ENCODE peak calls at places on chromosomes 16 and 17, in five cellular contexts. A is DMS 273 treated with DMSO at 0.1 percent for 48 hours, Z is anterior cingulate cortex, X is D341Med, W is pancreas. E is an unnamed sample.

GRCh38 chr17:73104450-73104849 is 12.0 kb upstream of the SLC39A11 start:
- DNase-seq in A (no peak), X (peak; percentile 68), Z (no peak), W (no peak), E (no peak)

GRCh38 chr17:75722076-75722475 is 817 bp downstream of the ITGB4 start:
- DNase-seq in Z (no peak), X (no peak), A (no peak), W (no peak), E (no peak)

GRCh38 chr16:80317132-80318098 is 223.4 kb upstream of the DYNLRB2 start:
- DNase-seq in Z (no peak), A (no peak), W (no peak), X (no peak), E (no peak)

GRCh38 chr16:48300391-48300856 is 53.1 kb upstream of the ABCC11 start:
- DNase-seq in W (no peak), X (no peak), A (no peak), Z (no peak), E (peak; percentile 46)

GRCh38 chr17:59372138-59372751 is 40.8 kb downstream of the YPEL2 start:
- DNase-seq in W (peak; percentile 60), Z (no peak), A (no peak), X (no peak), E (peak; percentile 59)

GRCh38 chr17:45221081-45221996 is at the start of gene FMNL1:
- DNase-seq in W (no peak), A (no peak), X (peak; percentile 84), Z (no peak), E (peak; percentile 72)

GRCh38 chr16:66618588-66618987 is 14.1 kb downstream of the CMTM3 start:
- DNase-seq in Z (no peak), W (no peak), X (no peak), A (no peak), E (no peak)

GRCh38 chr17:38455288-38455915 is 27.1 kb downstream of the ARHGAP23 start:
- DNase-seq in X (peak; percentile 62), Z (no peak), W (no peak), A (no peak), E (no peak)

GRCh38 chr17:76268991-76269981 is 4.1 kb downstream of the UBALD2 start:
- DNase-seq in W (no peak), X (no peak), A (no peak), Z (no peak), E (no peak)

GRCh38 chr16:82007189-82007588 is 4.1 kb downstream of the SDR42E1 start:
- DNase-seq in X (no peak), W (no peak), A (no peak), Z (no peak), E (no peak)

GRCh38 chr17:77120866-77121265 is 19.9 kb upstream of the SEC14L1 start:
- DNase-seq in X (no peak), A (no peak), W (no peak), Z (no peak), E (no peak)

GRCh38 chr16:11312718-11313492 is 31.8 kb upstream of the PRM1 start:
- DNase-seq in X (no peak), A (no peak), Z (no peak), W (peak; percentile 79), E (peak; percentile 45)

GRCh38 chr17:66468241-66469087 is 166.1 kb downstream of the PRKCA start:
- DNase-seq in X (no peak), Z (no peak), A (no peak), W (peak; percentile 25), E (no peak)